ENCODE peak calls at places on chromosome 15, in ten cellular contexts. Q is right lobe of liver; U is CD8-positive, alpha-beta memory T cell; M is omental fat pad; S is GM12891; Z is lower leg skin; I is T-helper 2 cell; A is RKO; P is BJ; O is ELF-1. R is an unnamed sample.

GRCh38 chr15:82315519-82316246 is 33.6 kb downstream of the GOLGA6L10 start:
- DNase-seq in A (no peak), O (no peak), M (no peak), Q (no peak), P (no peak), U (no peak), Z (peak), I (no peak), S (no peak), R (no peak)

GRCh38 chr15:31463521-31464102 is 137.0 kb downstream of the KLF13 start:
- DNase-seq in P (no peak), O (no peak), M (no peak), I (no peak), S (no peak), Q (no peak), Z (peak), A (no peak), U (no peak), R (no peak)

GRCh38 chr15:100995471-100996430 is 76.6 kb downstream of the LRRK1 start:
- DNase-seq in I (no peak), Q (no peak), M (no peak), S (no peak), U (no peak), P (no peak), O (no peak), A (no peak), Z (no peak), R (no peak)

GRCh38 chr15:101239724-101240136 is 12.1 kb downstream of the CHSY1 start:
- DNase-seq in M (no peak), U (no peak), P (no peak), I (peak), S (no peak), O (no peak), Z (no peak), Q (no peak), A (no peak), R (no peak)

GRCh38 chr15:32042269-32042996 is 12.1 kb downstream of the CHRNA7 start:
- DNase-seq in P (no peak), Z (no peak), I (no peak), O (no peak), S (no peak), Q (no peak), U (no peak), A (peak), M (no peak), R (no peak)

GRCh38 chr15:89090791-89091666 is 2.8 kb downstream of the ABHD2 start:
- DNase-seq in S (no peak), O (no peak), Z (peak), I (peak), Q (peak), P (peak), A (peak), U (peak), M (no peak), R (peak)

GRCh38 chr15:47184405-47185221 is 532.7 kb upstream of the SEMA6D start:
- DNase-seq in S (no peak), Q (no peak), A (no peak), O (peak), I (no peak), U (no peak), P (no peak), M (no peak), Z (no peak), R (no peak)

GRCh38 chr15:33243393-33243792 is 48.9 kb upstream of the FMN1 start:
- DNase-seq in Q (no peak), U (no peak), M (no peak), S (no peak), A (no peak), I (no peak), O (no peak), Z (no peak), P (no peak), R (no peak)

GRCh38 chr15:44094776-44095175 is 100.3 kb downstream of the FRMD5 start:
- DNase-seq in S (no peak), Q (no peak), M (no peak), Z (no peak), A (no peak), U (no peak), P (no peak), I (no peak), O (no peak), R (no peak)

GRCh38 chr15:88911766-88912118 is 1.4 kb downstream of the MFGE8 start:
- DNase-seq in O (peak), I (no peak), Z (peak), S (no peak), U (no peak), Q (no peak), M (no peak), A (peak), P (no peak), R (no peak)

GRCh38 chr15:65981837-65982696 is 112.8 kb downstream of the RAB11A start:
- DNase-seq in M (no peak), S (peak), Q (no peak), U (peak), O (peak), Z (peak), I (peak), P (no peak), A (no peak), R (peak)